ENCODE peak calls at places on chromosome 14, in five cellular contexts. C is ovary, E is IMR-90, G is cardiac muscle cell, I is neural progenitor cell. Q is an unnamed sample.

GRCh38 chr14:88106377-88106776 is 101.4 kb downstream of the GPR65 start:
- DNase-seq in C (no peak), I (no peak), G (no peak), E (no peak), Q (no peak)

GRCh38 chr14:94307410-94307992 is 14.4 kb upstream of the SERPINA10 start:
- DNase-seq in C (no peak), E (no peak), I (peak; percentile 20), G (no peak), Q (no peak)

GRCh38 chr14:32697114-32697513 is 241.6 kb upstream of the NPAS3 start:
- DNase-seq in I (no peak), E (no peak), C (no peak), G (no peak), Q (no peak)

GRCh38 chr14:36948157-36948859 is 224.1 kb downstream of the SLC25A21 start:
- DNase-seq in G (no peak), I (no peak), E (no peak), C (no peak), Q (no peak)

GRCh38 chr14:102419276-102419675 is 56.5 kb downstream of the TECPR2 start:
- DNase-seq in C (no peak), I (no peak), E (no peak), G (no peak), Q (no peak)

GRCh38 chr14:86521032-86521730 is 991.2 kb downstream of the FLRT2 start:
- DNase-seq in C (no peak), G (no peak), I (no peak), E (no peak), Q (no peak)

GRCh38 chr14:64438181-64438839 is 27.0 kb upstream of the AKAP5 start:
- DNase-seq in G (peak; percentile 91), I (no peak), E (peak; percentile 87), C (peak; percentile 19), Q (no peak)

GRCh38 chr14:64612021-64612380 is 62.2 kb downstream of the PPP1R36 start:
- DNase-seq in C (no peak), I (no peak), E (peak; percentile 85), G (peak; percentile 78), Q (no peak)

GRCh38 chr14:22882529-22883190 is 362 bp upstream of the REM2 start:
- DNase-seq in G (peak; percentile 49), E (peak; percentile 46), I (peak; percentile 82), C (peak; percentile 47), Q (no peak)

GRCh38 chr14:38074754-38075153 is 132.9 kb upstream of the SSTR1 start:
- DNase-seq in C (no peak), I (no peak), E (no peak), G (no peak), Q (no peak)

GRCh38 chr14:90820958-90821357 is 4.7 kb upstream of the TTC7B start:
- DNase-seq in E (peak; percentile 55), C (no peak), I (no peak), G (peak; percentile 36), Q (no peak)

GRCh38 chr14:100436745-100437406 is 113.7 kb downstream of the SLC25A47 start:
- DNase-seq in G (no peak), C (no peak), I (no peak), E (no peak), Q (no peak)

GRCh38 chr14:90019824-90020523 is 41.8 kb upstream of the KCNK13 start:
- DNase-seq in I (no peak), C (no peak), E (no peak), G (no peak), Q (no peak)

GRCh38 chr14:68364823-68365222 is 428.0 kb downstream of the ZFP36L1 start:
- DNase-seq in I (no peak), G (no peak), E (no peak), C (no peak), Q (no peak)

GRCh38 chr14:22465201-22465835 is 123.7 kb downstream of the DAD1 start:
- DNase-seq in G (no peak), E (peak; percentile 1), C (no peak), I (no peak), Q (no peak)

GRCh38 chr14:36194645-36195044 is 18.1 kb upstream of the PTCSC3 start:
- DNase-seq in G (no peak), C (no peak), I (no peak), E (no peak), Q (no peak)

GRCh38 chr14:49796025-49796424 is 28.1 kb downstream of the KLHDC2 start:
- DNase-seq in G (no peak), C (no peak), I (no peak), E (no peak), Q (no peak)

GRCh38 chr14:103624860-103625259 is 4.2 kb upstream of the KLC1 start:
- DNase-seq in C (no peak), E (peak; percentile 66), G (peak; percentile 47), I (peak; percentile 31), Q (peak; percentile 92)

GRCh38 chr14:91159906-91160305 is 46.0 kb downstream of the DGLUCY start:
- DNase-seq in C (no peak), E (no peak), G (no peak), I (no peak), Q (no peak)

GRCh38 chr14:44979740-44980346 is 17.9 kb downstream of the TOGARAM1 start:
- DNase-seq in G (peak; percentile 33), E (no peak), I (no peak), C (no peak), Q (no peak)

GRCh38 chr14:43003845-43004244 is 1397.2 kb downstream of the LRFN5 start:
- DNase-seq in E (peak; percentile 1), I (peak; percentile 40), C (no peak), G (peak; percentile 0), Q (no peak)

GRCh38 chr14:58912287-58912686 is 274.5 kb downstream of the DACT1 start:
- DNase-seq in G (no peak), E (no peak), C (no peak), I (no peak), Q (no peak)

DNA sequence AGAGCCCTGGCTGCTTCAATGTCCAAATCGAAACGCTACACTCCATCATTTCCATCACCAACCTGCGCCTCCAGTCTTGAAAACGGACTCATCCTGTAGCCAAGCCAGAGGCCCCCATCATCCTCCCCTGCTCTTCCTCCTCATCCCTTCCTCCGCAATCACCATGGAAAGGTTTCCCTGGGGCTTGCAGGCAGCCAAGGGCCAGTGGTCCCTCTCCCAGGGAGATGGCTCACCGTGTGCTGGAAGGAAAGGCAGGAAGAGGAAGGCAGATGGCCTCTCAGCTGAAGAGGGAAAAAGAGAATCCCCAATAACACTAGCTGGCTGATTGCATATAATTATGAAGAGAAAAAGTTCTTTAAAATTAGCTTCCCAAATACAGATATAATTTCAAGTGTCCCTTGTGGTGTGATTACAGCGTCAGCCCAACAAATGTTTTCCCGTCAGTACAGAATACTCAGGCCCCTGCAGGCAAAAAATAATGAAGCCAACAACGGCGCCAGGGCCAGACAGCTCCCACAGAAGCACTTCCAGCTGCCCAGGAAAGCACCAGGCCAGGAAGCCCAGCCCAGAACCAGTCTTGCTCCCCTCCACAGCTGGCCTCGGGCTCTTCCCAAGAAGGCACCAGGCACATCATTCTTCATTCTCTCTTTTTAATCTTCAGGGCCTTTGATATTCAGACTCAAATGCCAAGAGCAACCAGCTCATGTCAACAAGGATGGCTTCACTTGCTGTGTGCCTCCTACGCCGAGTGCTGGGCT is 24.7 kb downstream of the ITPK1 start:
- DNase-seq in C (peak; percentile 31), G (peak; percentile 31), E (no peak), I (no peak), Q (no peak)
- H3K27ac ChIP-seq in C (peak overlapping the region; percentile 17), G (peak overlapping the region; percentile 25), E (no peak overlapping the region), I (peak overlapping the region; percentile 46), Q (peak overlapping the region; percentile 46)

GRCh38 chr14:105909046-105909827 is 382.9 kb downstream of the TMEM121 start:
- DNase-seq in G (no peak), I (no peak), C (no peak), E (no peak), Q (no peak)
- H3K9me3 ChIP-seq in G (no peaks in the 10 kb centered on the region), I (no peaks in the 10 kb centered on the region), C (no peaks in the 10 kb centered on the region), E (peaks cover 34% of the 10 kb centered on the region), Q (no peaks in the 10 kb centered on the region)

DNA sequence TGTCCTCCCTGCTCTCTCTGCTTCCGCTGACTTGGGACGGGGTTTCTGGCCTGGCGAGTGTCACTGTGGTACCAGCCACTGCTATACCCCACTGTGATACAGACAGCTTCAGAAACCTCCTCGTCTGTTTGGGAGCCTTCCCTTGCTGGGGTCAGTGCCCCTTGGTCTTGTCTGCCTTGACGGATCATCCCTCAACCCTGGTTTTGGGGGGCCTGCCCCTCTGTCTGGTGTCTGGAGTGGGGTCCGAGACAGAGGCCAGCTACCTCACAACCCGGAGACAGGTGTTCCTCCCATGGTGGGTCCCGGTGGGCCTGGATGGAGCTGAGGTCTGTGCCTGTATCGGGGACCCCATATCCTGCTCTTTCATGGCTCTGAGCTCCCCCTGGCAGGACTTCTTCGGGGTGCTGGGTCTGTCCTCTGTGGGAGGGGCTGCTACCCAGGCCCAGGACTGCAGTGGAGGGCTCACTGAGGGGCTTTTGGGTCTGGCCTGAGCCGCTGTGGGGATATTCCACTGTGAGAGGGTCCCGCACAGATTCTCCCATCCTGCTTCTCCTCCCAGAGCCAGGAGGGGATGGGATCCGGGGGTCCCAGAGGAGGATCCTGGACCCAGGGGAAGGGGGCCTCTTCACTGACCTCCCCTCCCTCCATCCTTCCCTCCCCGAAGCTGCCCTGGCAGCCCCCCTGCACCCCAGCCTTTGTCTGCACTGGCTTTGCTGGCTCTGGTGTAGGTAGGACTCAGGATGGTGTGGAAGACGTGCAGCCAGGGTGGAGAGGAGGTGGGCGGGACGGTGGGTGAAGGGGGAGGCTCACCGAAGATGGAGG is 365.5 kb downstream of the TMEM121 start:
- DNase-seq in I (no peak), E (no peak), C (peak; percentile 2), G (no peak), Q (peak; percentile 52)
- H3K4me3 ChIP-seq in I (no peak overlapping the region), E (no peak overlapping the region), C (no peak overlapping the region), G (no peak overlapping the region), Q (no peak overlapping the region)

GRCh38 chr14:77181124-77181602 is 435 bp upstream of the TMEM63C start:
- DNase-seq in I (no peak), G (no peak), E (no peak), C (no peak), Q (no peak)

GRCh38 chr14:77183896-77184295 is 2.3 kb downstream of the TMEM63C start:
- DNase-seq in G (no peak), C (no peak), I (no peak), E (no peak), Q (no peak)

GRCh38 chr14:77185093-77185465 is 3.5 kb downstream of the TMEM63C start:
- DNase-seq in C (no peak), E (no peak), G (no peak), I (no peak), Q (no peak)

GRCh38 chr14:77184396-77185092 is 2.9 kb downstream of the TMEM63C start:
- DNase-seq in C (no peak), I (no peak), G (no peak), E (no peak), Q (no peak)

GRCh38 chr14:77181603-77182437 is at the start of gene TMEM63C:
- DNase-seq in E (no peak), C (no peak), G (peak; percentile 15), I (peak; percentile 98), Q (no peak)
- H3K27ac ChIP-seq in E (no peak within 1 kb of the TSS), C (no peak within 1 kb of the TSS), G (no peak within 1 kb of the TSS), I (no peak within 1 kb of the TSS), Q (no peak within 1 kb of the TSS)

GRCh38 chr14:29056167-29056566 is 289.6 kb downstream of the FOXG1 start:
- DNase-seq in C (no peak), E (no peak), G (no peak), I (no peak), Q (no peak)
- H3K9me3 ChIP-seq in C (no peaks in the 10 kb centered on the region), E (no peaks in the 10 kb centered on the region), G (no peaks in the 10 kb centered on the region), I (no peaks in the 10 kb centered on the region), Q (no peaks in the 10 kb centered on the region)

GRCh38 chr14:74886001-74886400 is 4.3 kb downstream of the DLST start:
- DNase-seq in C (no peak), E (peak; percentile 98), G (peak; percentile 94), I (peak; percentile 71), Q (no peak)
- H3K4me3 ChIP-seq in C (no peak overlapping the region), E (no peak overlapping the region), G (no peak overlapping the region), I (no peak overlapping the region), Q (no peak overlapping the region)

Q was measured in tibial artery.